ENCODE peak calls at places on chromosomes 6 and 20, in ten cellular contexts. T is GM23248, U is heart left ventricle, C is gastrocnemius medialis, Z is PC-3, W is lung, K is Peyer's patch, Q is mammary epithelial cell, E is testis, D is PC-9. I is an unnamed sample.

GRCh38 chr6:100796049-100796823 is 84.9 kb downstream of the ASCC3 start:
- DNase-seq in K (no peak), D (no peak), W (no peak), Q (no peak), E (no peak), U (no peak), C (no peak), Z (peak), T (no peak), I (no peak)

GRCh38 chr6:6003334-6004146 is 3.2 kb downstream of the NRN1 start:
- DNase-seq in U (no peak), D (no peak), Q (peak), T (peak), Z (no peak), C (no peak), K (no peak), W (no peak), E (no peak), I (no peak)

GRCh38 chr20:34791289-34792020 is 34.0 kb downstream of the NCOA6 start:
- DNase-seq in D (peak), Z (peak), T (peak), K (no peak), E (no peak), U (no peak), C (peak), W (no peak), Q (no peak), I (no peak)

GRCh38 chr6:36360241-36361054 is 23.8 kb upstream of the BNIP5 start:
- DNase-seq in W (peak), Q (peak), K (peak), E (peak), U (peak), C (peak), Z (peak), T (peak), D (peak), I (peak)

GRCh38 chr6:28553986-28554881 is 28.6 kb downstream of the GPX5 start:
- DNase-seq in C (no peak), U (no peak), Z (no peak), T (no peak), W (no peak), K (no peak), Q (no peak), E (peak), D (no peak), I (no peak)

GRCh38 chr6:161917645-161918044 is 643.8 kb upstream of the AGPAT4 start:
- DNase-seq in K (no peak), C (no peak), D (no peak), U (no peak), Z (peak), W (no peak), Q (no peak), T (peak), E (no peak), I (no peak)

GRCh38 chr6:84862843-84863242 is 98.4 kb upstream of the TBX18 start:
- DNase-seq in Q (no peak), C (no peak), U (no peak), W (no peak), Z (no peak), E (no peak), D (no peak), K (no peak), T (no peak), I (no peak)

GRCh38 chr6:44898296-44898930 is 429.7 kb upstream of the RUNX2 start:
- DNase-seq in D (no peak), T (peak), K (no peak), Q (peak), Z (no peak), W (no peak), C (no peak), E (peak), U (no peak), I (no peak)

GRCh38 chr20:63089051-63089907 is 82.5 kb upstream of the BHLHE23 start:
- DNase-seq in D (peak), U (peak), K (peak), T (no peak), E (peak), Q (peak), Z (peak), W (no peak), C (peak), I (no peak)

GRCh38 chr6:33621396-33622388 is 570 bp downstream of the ITPR3 start:
- DNase-seq in U (peak), T (peak), D (peak), C (no peak), Q (peak), E (peak), K (peak), W (peak), Z (peak), I (no peak)

GRCh38 chr6:6008114-6008647 is 1.5 kb upstream of the NRN1 start:
- DNase-seq in K (no peak), E (no peak), Q (no peak), D (no peak), T (peak), U (no peak), Z (no peak), W (no peak), C (no peak), I (no peak)

GRCh38 chr20:59094576-59094975 is 52.0 kb upstream of the PRELID3B start:
- DNase-seq in E (no peak), T (no peak), U (no peak), Z (no peak), W (no peak), D (no peak), K (no peak), Q (no peak), C (no peak), I (peak)

GRCh38 chr6:96162711-96163120 is 146.9 kb downstream of the FUT9 start:
- DNase-seq in E (no peak), Q (no peak), U (no peak), Z (no peak), W (no peak), T (no peak), C (no peak), K (no peak), D (no peak), I (no peak)

GRCh38 chr6:16669227-16669626 is 92.0 kb downstream of the ATXN1 start:
- DNase-seq in E (no peak), D (peak), U (no peak), Z (peak), Q (peak), T (peak), C (no peak), W (no peak), K (no peak), I (peak)

GRCh38 chr6:7173843-7174503 is 66.2 kb downstream of the RREB1 start:
- DNase-seq in U (no peak), Q (no peak), C (no peak), D (no peak), E (no peak), Z (no peak), K (no peak), T (no peak), W (no peak), I (no peak)

DNA sequence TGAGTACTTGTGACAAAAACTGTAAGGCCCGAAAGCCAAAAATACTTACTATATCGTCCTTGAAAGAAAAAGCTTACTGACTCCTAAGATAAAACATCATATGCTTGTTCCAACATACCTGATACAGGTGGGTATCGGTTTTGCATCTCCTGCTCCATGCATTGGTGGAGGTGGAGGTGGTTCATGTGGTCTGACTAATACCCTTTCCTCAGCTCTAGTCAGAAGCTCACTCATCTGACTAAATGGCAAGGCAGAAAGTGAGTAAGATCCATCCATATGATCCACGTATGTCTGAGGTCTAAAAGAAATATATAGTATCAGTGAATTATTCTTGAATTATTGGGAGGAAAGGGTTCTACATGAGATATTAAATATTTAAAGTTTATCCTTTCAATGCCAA is 76.2 kb downstream of the WASF1 start:
- DNase-seq in E (no peak), W (no peak), Z (no peak), D (no peak), C (no peak), K (no peak), T (no peak), U (no peak), Q (peak), I (no peak)
- H3K27ac ChIP-seq in E (no peak), W (no peak), Z (no peak), D (no peak), C (no peak), K (no peak), T (no peak), U (no peak), Q (peak), I (no peak)

GRCh38 chr6:11368760-11369159 is 136.3 kb upstream of the NEDD9 start:
- DNase-seq in C (no peak), W (no peak), T (no peak), D (no peak), Z (peak), U (no peak), E (no peak), Q (peak), K (no peak), I (no peak)

GRCh38 chr6:11368264-11368663 is 135.8 kb upstream of the NEDD9 start:
- DNase-seq in K (no peak), D (no peak), C (no peak), T (no peak), U (no peak), W (no peak), Q (peak), Z (peak), E (no peak), I (no peak)

GRCh38 chr6:11367638-11368199 is 135.3 kb upstream of the NEDD9 start:
- DNase-seq in W (no peak), K (no peak), E (no peak), Z (no peak), D (no peak), T (no peak), C (no peak), Q (no peak), U (no peak), I (no peak)

GRCh38 chr6:11366183-11366933 is 133.9 kb upstream of the NEDD9 start:
- DNase-seq in U (no peak), C (no peak), E (no peak), Z (no peak), Q (no peak), D (no peak), T (no peak), W (no peak), K (no peak), I (no peak)

GRCh38 chr6:11366934-11367637 is 134.6 kb upstream of the NEDD9 start:
- DNase-seq in K (no peak), Q (peak), Z (peak), C (no peak), D (no peak), T (peak), W (no peak), U (no peak), E (no peak), I (no peak)
- H3K27ac ChIP-seq in K (peak), Q (peak), Z (peak), C (peak), D (no peak), T (no peak), W (peak), U (peak), E (peak), I (no peak)

GRCh38 chr6:133681880-133682279 is 207.0 kb upstream of the TCF21 start:
- DNase-seq in C (no peak), K (no peak), Q (no peak), D (no peak), T (no peak), U (no peak), W (no peak), E (no peak), Z (no peak), I (no peak)
- H3K27ac ChIP-seq in C (no peak), K (no peak), Q (no peak), D (no peak), T (no peak), U (no peak), W (no peak), E (no peak), Z (no peak), I (no peak)

GRCh38 chr20:10646886-10647420 is 26.8 kb downstream of the JAG1 start:
- DNase-seq in U (no peak), K (no peak), D (no peak), C (no peak), Q (no peak), W (no peak), Z (no peak), T (no peak), E (no peak), I (no peak)
- H3K27ac ChIP-seq in U (no peak), K (no peak), D (no peak), C (no peak), Q (no peak), W (no peak), Z (peak), T (no peak), E (no peak), I (peak)

DNA sequence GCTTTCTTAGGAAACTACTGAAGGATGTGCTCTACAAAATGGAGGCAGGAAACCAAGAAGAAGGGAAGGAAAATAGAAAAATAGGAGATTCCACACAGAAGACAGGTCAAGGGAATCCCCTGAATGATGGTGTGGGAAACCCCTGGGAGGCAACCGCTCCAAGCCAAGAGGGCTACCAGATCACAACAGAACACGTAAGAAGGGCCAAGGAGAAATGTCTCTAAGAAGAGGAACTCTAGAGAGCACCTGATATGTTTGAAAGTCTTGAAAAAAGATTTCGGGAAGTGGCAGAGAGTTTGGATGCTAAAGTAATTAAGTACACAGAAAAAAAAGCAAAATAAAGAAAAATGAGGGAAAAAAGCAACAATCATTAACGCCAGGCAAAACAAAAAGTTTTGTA is 7.1 kb downstream of the KIF13A start:
- DNase-seq in W (no peak), Q (no peak), E (no peak), C (no peak), K (no peak), D (no peak), Z (no peak), T (no peak), U (no peak), I (no peak)
- H3K27ac ChIP-seq in W (no peak), Q (peak), E (no peak), C (peak), K (no peak), D (peak), Z (no peak), T (peak), U (no peak), I (no peak)

GRCh38 chr6:81613606-81614005 is 138.9 kb downstream of the TENT5A start:
- DNase-seq in E (no peak), K (no peak), C (no peak), Q (peak), D (no peak), U (no peak), T (peak), W (no peak), Z (peak), I (peak)

GRCh38 chr6:81609736-81610135 is 142.7 kb downstream of the TENT5A start:
- DNase-seq in K (no peak), Z (no peak), U (no peak), T (no peak), C (no peak), E (no peak), W (no peak), D (no peak), Q (no peak), I (no peak)

GRCh38 chr6:81608776-81609175 is 143.7 kb downstream of the TENT5A start:
- DNase-seq in Q (no peak), T (no peak), C (no peak), K (no peak), Z (no peak), U (no peak), D (no peak), E (no peak), W (no peak), I (no peak)

GRCh38 chr6:81612136-81612535 is 140.3 kb downstream of the TENT5A start:
- DNase-seq in E (no peak), C (no peak), W (no peak), D (no peak), T (peak), Z (peak), K (no peak), U (no peak), Q (no peak), I (no peak)

GRCh38 chr6:81614292-81614691 is 138.2 kb downstream of the TENT5A start:
- DNase-seq in K (no peak), Z (peak), E (no peak), C (no peak), D (no peak), T (peak), W (no peak), U (no peak), Q (no peak), I (peak)
- H3K27ac ChIP-seq in K (no peak), Z (peak), E (no peak), C (no peak), D (no peak), T (peak), W (no peak), U (no peak), Q (no peak), I (no peak)

GRCh38 chr20:43293068-43293786 is 103.5 kb upstream of the PTPRT start:
- DNase-seq in Z (no peak), W (no peak), Q (no peak), U (no peak), D (no peak), K (no peak), T (no peak), C (no peak), E (no peak), I (no peak)
- H3K27ac ChIP-seq in Z (no peak), W (no peak), Q (no peak), U (no peak), D (no peak), K (no peak), T (no peak), C (no peak), E (no peak), I (no peak)

I was measured in cardiac muscle cell.